ENCODE peak calls at places on chromosomes 12 and 14, in nine cellular contexts. A is right atrium auricular region, E is transverse colon, J is Karpas-422, M is prostate gland, P is aorta, R is fibroblast of lung, F is HCT116, L is PC-9. Z is an unnamed sample.

GRCh38 chr12:3728686-3729085 is 24.2 kb downstream of the CRACR2A start:
- DNase-seq in A (no peak), E (no peak), J (no peak), M (no peak), P (no peak), R (no peak), F (no peak), L (no peak), Z (no peak)

GRCh38 chr12:49342066-49342913 is 4.4 kb upstream of the DNAJC22 start:
- DNase-seq in A (no peak), E (peak; percentile 88), J (peak; percentile 97), M (peak; percentile 48), P (peak; percentile 85), R (peak; percentile 78), F (peak; percentile 79), L (no peak), Z (peak; percentile 90)

GRCh38 chr12:12804011-12804410 is 9.1 kb upstream of the DDX47 start:
- DNase-seq in A (no peak), E (no peak), J (no peak), M (no peak), P (no peak), R (no peak), F (no peak), L (peak; percentile 97), Z (no peak)

GRCh38 chr14:90521930-90522483 is 125.2 kb downstream of the CALM1 start:
- DNase-seq in A (no peak), E (no peak), J (no peak), M (no peak), P (no peak), R (no peak), F (no peak), L (no peak), Z (no peak)

GRCh38 chr14:68787235-68787727 is 5.6 kb downstream of the ZFP36L1 start:
- DNase-seq in A (peak; percentile 66), E (peak; percentile 50), J (no peak), M (no peak), P (peak; percentile 80), R (peak; percentile 49), F (no peak), L (no peak), Z (peak; percentile 61)

GRCh38 chr14:33871394-33871793 is 79.5 kb downstream of the EGLN3 start:
- DNase-seq in A (no peak), E (no peak), J (no peak), M (no peak), P (no peak), R (no peak), F (no peak), L (no peak), Z (no peak)

GRCh38 chr14:99231850-99232401 is 40.1 kb downstream of the BCL11B start:
- DNase-seq in A (no peak), E (no peak), J (no peak), M (no peak), P (no peak), R (no peak), F (peak; percentile 15), L (no peak), Z (no peak)

GRCh38 chr12:11727133-11727664 is 77.7 kb downstream of the ETV6 start:
- DNase-seq in A (no peak), E (no peak), J (no peak), M (no peak), P (no peak), R (no peak), F (no peak), L (no peak), Z (no peak)

GRCh38 chr14:105281354-105282097 is 19.3 kb downstream of the BRF1 start:
- DNase-seq in A (no peak), E (no peak), J (peak; percentile 63), M (no peak), P (no peak), R (peak; percentile 80), F (no peak), L (no peak), Z (peak; percentile 41)

GRCh38 chr12:118429703-118430383 is 53.5 kb downstream of the SUDS3 start:
- DNase-seq in A (no peak), E (no peak), J (no peak), M (no peak), P (no peak), R (no peak), F (no peak), L (no peak), Z (no peak)

GRCh38 chr14:69048456-69048855 is 69.4 kb upstream of the ACTN1 start:
- DNase-seq in A (no peak), E (peak; percentile 52), J (no peak), M (no peak), P (no peak), R (peak; percentile 18), F (no peak), L (peak; percentile 35), Z (peak; percentile 29)

GRCh38 chr12:29073631-29074239 is 75.3 kb upstream of the FAR2 start:
- DNase-seq in A (no peak), E (no peak), J (peak; percentile 65), M (peak; percentile 6), P (no peak), R (peak; percentile 69), F (peak; percentile 35), L (peak; percentile 42), Z (peak; percentile 19)

GRCh38 chr12:132806857-132807256 is 21.8 kb downstream of the GOLGA3 start:
- DNase-seq in A (no peak), E (no peak), J (no peak), M (no peak), P (no peak), R (no peak), F (no peak), L (no peak), Z (no peak)

GRCh38 chr12:754871-755562 is 2.6 kb downstream of the WNK1 start:
- DNase-seq in A (no peak), E (no peak), J (peak; percentile 73), M (no peak), P (no peak), R (peak; percentile 79), F (no peak), L (peak; percentile 84), Z (no peak)

GRCh38 chr14:54637829-54638446 is 71.0 kb downstream of the SAMD4A start:
- DNase-seq in A (no peak), E (no peak), J (no peak), M (no peak), P (no peak), R (peak; percentile 59), F (no peak), L (no peak), Z (no peak)

GRCh38 chr14:99320105-99320572 is 48.1 kb upstream of the BCL11B start:
- DNase-seq in A (no peak), E (peak; percentile 67), J (peak; percentile 92), M (no peak), P (no peak), R (peak; percentile 16), F (peak; percentile 21), L (no peak), Z (peak; percentile 78)

DNA sequence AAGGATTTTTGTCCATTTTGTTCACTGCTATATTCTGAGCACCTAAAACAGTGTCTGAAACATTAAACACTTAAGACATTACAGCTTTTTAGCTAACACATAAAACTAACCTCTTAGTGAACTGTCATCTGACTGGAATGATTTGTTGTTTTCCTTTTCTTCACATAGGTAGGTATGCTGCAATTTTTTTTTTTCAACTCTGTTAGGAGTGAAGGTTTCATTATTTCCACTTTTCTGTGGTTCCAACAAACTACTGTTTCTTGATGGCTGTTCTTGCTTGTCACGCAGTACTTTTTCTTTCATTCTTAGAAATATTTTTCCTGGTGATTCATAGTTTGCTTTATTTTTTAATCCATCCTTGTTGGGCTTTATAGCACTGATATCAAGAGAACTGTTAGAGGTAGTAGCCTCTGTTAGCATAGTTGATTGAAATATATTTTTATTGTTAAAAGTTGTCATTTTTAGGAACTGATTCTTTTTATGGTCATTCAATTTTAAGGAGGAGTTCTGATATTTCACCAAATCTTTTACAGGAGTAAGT is 6.3 kb downstream of the MIS18BP1 start:
- DNase-seq in A (no peak), E (no peak), J (no peak), M (no peak), P (no peak), R (no peak), F (no peak), L (no peak), Z (no peak)
- H3K27ac ChIP-seq in A (no peak overlapping the region), E (no peak overlapping the region), J (no peak overlapping the region), M (no peak overlapping the region), P (no peak overlapping the region), R (no peak overlapping the region), F (no peak overlapping the region), L (no peak overlapping the region), Z (no peak overlapping the region)

DNA sequence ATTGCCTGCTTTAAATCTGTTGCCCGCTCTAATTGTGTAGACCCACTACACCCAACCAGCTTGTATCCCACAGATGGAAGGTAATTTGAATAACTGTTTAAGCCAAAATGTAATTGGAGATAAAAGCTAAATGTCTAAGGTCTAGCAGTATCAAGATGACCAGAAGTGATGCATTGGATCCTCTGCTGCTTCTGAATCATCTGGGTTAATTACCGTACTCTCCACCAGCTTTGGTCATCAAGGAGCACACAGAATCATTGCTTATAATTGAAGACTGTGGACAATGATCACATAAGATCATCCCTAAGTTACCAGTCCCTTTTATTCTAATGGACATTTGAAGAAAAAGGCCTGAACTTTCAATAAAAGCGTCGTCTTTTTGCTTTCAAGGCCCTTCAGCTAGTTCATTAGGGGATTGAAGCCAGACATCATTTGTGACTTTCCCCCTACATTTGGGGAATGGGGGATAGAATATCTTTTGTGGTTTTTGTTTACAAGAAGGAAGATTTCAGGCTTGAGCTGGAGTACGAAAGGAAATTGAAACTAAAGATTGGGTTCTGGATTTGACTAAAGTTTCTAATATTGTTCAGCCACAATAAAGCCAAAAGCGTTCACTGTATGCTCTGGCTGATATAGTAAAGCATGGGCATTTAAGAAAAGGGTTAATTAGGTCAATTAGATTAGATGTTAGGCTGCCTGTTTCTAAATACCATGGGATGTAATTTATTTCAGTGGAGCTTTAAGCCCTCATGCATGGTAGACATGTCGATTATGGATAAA is 123.2 kb downstream of the CHST11 start:
- DNase-seq in A (no peak), E (no peak), J (no peak), M (no peak), P (no peak), R (no peak), F (no peak), L (no peak), Z (no peak)
- H3K4me3 ChIP-seq in A (no peak overlapping the region), E (no peak overlapping the region), J (no peak overlapping the region), M (no peak overlapping the region), P (no peak overlapping the region), R (no peak overlapping the region), F (no peak overlapping the region), L (no peak overlapping the region), Z (no peak overlapping the region)

GRCh38 chr12:71980543-71980942 is 41.9 kb downstream of the TPH2 start:
- DNase-seq in A (no peak), E (no peak), J (no peak), M (no peak), P (no peak), R (no peak), F (no peak), L (no peak), Z (no peak)
- H3K4me1 ChIP-seq in A (no peaks in the 10 kb centered on the region), E (no peaks in the 10 kb centered on the region), J (no peaks in the 10 kb centered on the region), M (no peaks in the 10 kb centered on the region), P (no peaks in the 10 kb centered on the region), R (no peaks in the 10 kb centered on the region), F (no peaks in the 10 kb centered on the region), L (no peaks in the 10 kb centered on the region), Z (no peaks in the 10 kb centered on the region)

DNA sequence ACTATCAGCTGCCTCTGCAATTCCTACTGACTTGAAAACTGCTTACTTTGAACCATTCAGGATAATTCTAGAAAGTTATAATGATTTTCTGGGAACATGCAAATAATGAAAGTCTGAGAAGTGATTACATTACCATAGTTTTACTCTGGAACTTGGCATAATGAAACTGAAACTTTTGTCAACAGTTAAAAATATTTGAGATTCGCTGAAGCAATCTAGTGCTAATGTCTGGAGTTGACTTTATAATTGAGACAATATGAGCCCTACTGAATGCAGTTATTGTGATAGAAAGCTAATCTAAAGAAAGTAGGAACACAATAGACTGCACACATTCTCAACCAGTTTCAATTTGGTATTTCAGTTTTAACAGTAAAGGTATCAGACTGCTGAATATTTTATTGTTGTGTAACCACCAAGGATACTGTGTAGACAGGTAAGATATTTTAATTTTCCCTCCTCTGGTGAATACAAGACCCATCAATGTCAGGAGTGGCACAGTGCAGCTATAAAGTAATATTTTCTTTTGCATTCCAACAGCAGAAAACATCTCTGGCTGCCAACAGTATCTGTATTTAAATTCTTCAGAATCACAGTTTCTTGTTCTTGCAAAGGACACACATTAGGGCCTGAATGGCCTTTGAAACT is 483.5 kb downstream of the ATP23 start:
- DNase-seq in A (no peak), E (no peak), J (no peak), M (no peak), P (no peak), R (peak; percentile 34), F (no peak), L (peak; percentile 37), Z (no peak)
- H3K27ac ChIP-seq in A (no peak overlapping the region), E (peak overlapping the region; percentile 73), J (no peak overlapping the region), M (peak overlapping the region; percentile 37), P (no peak overlapping the region), R (peak overlapping the region; percentile 92), F (peak overlapping the region; percentile 57), L (peak overlapping the region; percentile 92), Z (peak overlapping the region; percentile 47)

Z was measured in testis.